ENCODE peak calls at places on chromosomes 4 and X, in eight cellular contexts. One of them, this sample, is unnamed.

GRCh38 chr4:76457885-76458284 is 22.9 kb downstream of the SHROOM3 start:
- DNase-seq in stimulated activated CD4-positive, alpha-beta T cell treated with anti-CD3 and anti-CD28 coated beads, Interleukin-12 subunit alpha, Interleukin-12 subunit beta, amount 100 ng/mL, for 24 hours: no peak
- DNase-seq in A549: no peak
- DNase-seq in activated T-helper 1 cell treated with Interleukin-2 at 50 U/mL for 16 hours: no peak
- DNase-seq in choroid plexus epithelial cell: peak
- DNase-seq in RCC 7860: peak
- DNase-seq in EL: no peak
- DNase-seq in esophagus muscularis mucosa: no peak
- DNase-seq in this sample: peak

GRCh38 chr4:122480023-122480422 is 23.5 kb upstream of the IL2 start:
- DNase-seq in A549: no peak
- DNase-seq in esophagus muscularis mucosa: no peak
- DNase-seq in stimulated activated CD4-positive, alpha-beta T cell treated with anti-CD3 and anti-CD28 coated beads, Interleukin-12 subunit alpha, Interleukin-12 subunit beta, amount 100 ng/mL, for 24 hours: no peak
- DNase-seq in activated T-helper 1 cell treated with Interleukin-2 at 50 U/mL for 16 hours: no peak
- DNase-seq in RCC 7860: peak
- DNase-seq in choroid plexus epithelial cell: peak
- DNase-seq in EL: peak
- DNase-seq in this sample: peak

GRCh38 chr4:164779811-164780216 is 25.9 kb downstream of the SMIM31 start:
- DNase-seq in stimulated activated CD4-positive, alpha-beta T cell treated with anti-CD3 and anti-CD28 coated beads, Interleukin-12 subunit alpha, Interleukin-12 subunit beta, amount 100 ng/mL, for 24 hours: no peak
- DNase-seq in esophagus muscularis mucosa: no peak
- DNase-seq in activated T-helper 1 cell treated with Interleukin-2 at 50 U/mL for 16 hours: no peak
- DNase-seq in choroid plexus epithelial cell: peak
- DNase-seq in A549: peak
- DNase-seq in EL: peak
- DNase-seq in RCC 7860: no peak
- DNase-seq in this sample: peak

GRCh38 chr4:165783626-165784025 is 89.4 kb upstream of the TLL1 start:
- DNase-seq in activated T-helper 1 cell treated with Interleukin-2 at 50 U/mL for 16 hours: no peak
- DNase-seq in esophagus muscularis mucosa: no peak
- DNase-seq in choroid plexus epithelial cell: no peak
- DNase-seq in A549: no peak
- DNase-seq in RCC 7860: no peak
- DNase-seq in EL: no peak
- DNase-seq in stimulated activated CD4-positive, alpha-beta T cell treated with anti-CD3 and anti-CD28 coated beads, Interleukin-12 subunit alpha, Interleukin-12 subunit beta, amount 100 ng/mL, for 24 hours: no peak
- DNase-seq in this sample: no peak

GRCh38 chr4:98710831-98711230 is 52.4 kb upstream of the TSPAN5 start:
- DNase-seq in activated T-helper 1 cell treated with Interleukin-2 at 50 U/mL for 16 hours: no peak
- DNase-seq in esophagus muscularis mucosa: no peak
- DNase-seq in stimulated activated CD4-positive, alpha-beta T cell treated with anti-CD3 and anti-CD28 coated beads, Interleukin-12 subunit alpha, Interleukin-12 subunit beta, amount 100 ng/mL, for 24 hours: no peak
- DNase-seq in RCC 7860: no peak
- DNase-seq in EL: peak
- DNase-seq in A549: no peak
- DNase-seq in choroid plexus epithelial cell: peak
- DNase-seq in this sample: no peak

GRCh38 chr4:166202991-166203390 is 330.0 kb downstream of the TLL1 start:
- DNase-seq in esophagus muscularis mucosa: no peak
- DNase-seq in A549: no peak
- DNase-seq in RCC 7860: no peak
- DNase-seq in stimulated activated CD4-positive, alpha-beta T cell treated with anti-CD3 and anti-CD28 coated beads, Interleukin-12 subunit alpha, Interleukin-12 subunit beta, amount 100 ng/mL, for 24 hours: no peak
- DNase-seq in activated T-helper 1 cell treated with Interleukin-2 at 50 U/mL for 16 hours: no peak
- DNase-seq in choroid plexus epithelial cell: no peak
- DNase-seq in EL: no peak
- DNase-seq in this sample: no peak

GRCh38 chrX:151697537-151697936 is 2.3 kb downstream of the PRRG3 start:
- DNase-seq in A549: no peak
- DNase-seq in activated T-helper 1 cell treated with Interleukin-2 at 50 U/mL for 16 hours: no peak
- DNase-seq in RCC 7860: no peak
- DNase-seq in EL: peak
- DNase-seq in choroid plexus epithelial cell: peak
- DNase-seq in stimulated activated CD4-positive, alpha-beta T cell treated with anti-CD3 and anti-CD28 coated beads, Interleukin-12 subunit alpha, Interleukin-12 subunit beta, amount 100 ng/mL, for 24 hours: no peak
- DNase-seq in esophagus muscularis mucosa: no peak
- DNase-seq in this sample: no peak

GRCh38 chr4:25863906-25864418 is 1.2 kb upstream of the SEL1L3 start:
- DNase-seq in RCC 7860: no peak
- DNase-seq in activated T-helper 1 cell treated with Interleukin-2 at 50 U/mL for 16 hours: no peak
- DNase-seq in stimulated activated CD4-positive, alpha-beta T cell treated with anti-CD3 and anti-CD28 coated beads, Interleukin-12 subunit alpha, Interleukin-12 subunit beta, amount 100 ng/mL, for 24 hours: no peak
- DNase-seq in esophagus muscularis mucosa: no peak
- DNase-seq in A549: no peak
- DNase-seq in choroid plexus epithelial cell: no peak
- DNase-seq in EL: no peak
- DNase-seq in this sample: no peak

GRCh38 chr4:153852501-153852900 is 63.6 kb upstream of the SFRP2 start:
- DNase-seq in EL: no peak
- DNase-seq in activated T-helper 1 cell treated with Interleukin-2 at 50 U/mL for 16 hours: no peak
- DNase-seq in choroid plexus epithelial cell: no peak
- DNase-seq in esophagus muscularis mucosa: no peak
- DNase-seq in RCC 7860: no peak
- DNase-seq in A549: no peak
- DNase-seq in stimulated activated CD4-positive, alpha-beta T cell treated with anti-CD3 and anti-CD28 coated beads, Interleukin-12 subunit alpha, Interleukin-12 subunit beta, amount 100 ng/mL, for 24 hours: no peak
- DNase-seq in this sample: no peak

GRCh38 chrX:72309297-72310071 is 3.8 kb upstream of the CITED1 start:
- DNase-seq in stimulated activated CD4-positive, alpha-beta T cell treated with anti-CD3 and anti-CD28 coated beads, Interleukin-12 subunit alpha, Interleukin-12 subunit beta, amount 100 ng/mL, for 24 hours: no peak
- DNase-seq in EL: no peak
- DNase-seq in RCC 7860: no peak
- DNase-seq in choroid plexus epithelial cell: no peak
- DNase-seq in esophagus muscularis mucosa: no peak
- DNase-seq in A549: no peak
- DNase-seq in activated T-helper 1 cell treated with Interleukin-2 at 50 U/mL for 16 hours: no peak
- DNase-seq in this sample: no peak

GRCh38 chrX:119226431-119226830 is 9.7 kb upstream of the PGRMC1 start:
- DNase-seq in esophagus muscularis mucosa: no peak
- DNase-seq in EL: no peak
- DNase-seq in RCC 7860: no peak
- DNase-seq in activated T-helper 1 cell treated with Interleukin-2 at 50 U/mL for 16 hours: no peak
- DNase-seq in choroid plexus epithelial cell: no peak
- DNase-seq in stimulated activated CD4-positive, alpha-beta T cell treated with anti-CD3 and anti-CD28 coated beads, Interleukin-12 subunit alpha, Interleukin-12 subunit beta, amount 100 ng/mL, for 24 hours: no peak
- DNase-seq in A549: no peak
- DNase-seq in this sample: no peak

GRCh38 chr4:107349266-107349665 is 313.2 kb upstream of the DKK2 start:
- DNase-seq in EL: peak
- DNase-seq in choroid plexus epithelial cell: peak
- DNase-seq in RCC 7860: no peak
- DNase-seq in activated T-helper 1 cell treated with Interleukin-2 at 50 U/mL for 16 hours: no peak
- DNase-seq in stimulated activated CD4-positive, alpha-beta T cell treated with anti-CD3 and anti-CD28 coated beads, Interleukin-12 subunit alpha, Interleukin-12 subunit beta, amount 100 ng/mL, for 24 hours: no peak
- DNase-seq in A549: no peak
- DNase-seq in esophagus muscularis mucosa: no peak
- DNase-seq in this sample: no peak

GRCh38 chr4:163649557-163650091 is 155.1 kb downstream of the TMA16 start:
- DNase-seq in RCC 7860: no peak
- DNase-seq in stimulated activated CD4-positive, alpha-beta T cell treated with anti-CD3 and anti-CD28 coated beads, Interleukin-12 subunit alpha, Interleukin-12 subunit beta, amount 100 ng/mL, for 24 hours: no peak
- DNase-seq in A549: no peak
- DNase-seq in esophagus muscularis mucosa: no peak
- DNase-seq in EL: no peak
- DNase-seq in activated T-helper 1 cell treated with Interleukin-2 at 50 U/mL for 16 hours: no peak
- DNase-seq in choroid plexus epithelial cell: no peak
- DNase-seq in this sample: no peak

GRCh38 chr4:154049457-154050181 is 260.7 kb upstream of the SFRP2 start:
- DNase-seq in A549: no peak
- DNase-seq in stimulated activated CD4-positive, alpha-beta T cell treated with anti-CD3 and anti-CD28 coated beads, Interleukin-12 subunit alpha, Interleukin-12 subunit beta, amount 100 ng/mL, for 24 hours: no peak
- DNase-seq in RCC 7860: no peak
- DNase-seq in esophagus muscularis mucosa: peak
- DNase-seq in activated T-helper 1 cell treated with Interleukin-2 at 50 U/mL for 16 hours: no peak
- DNase-seq in EL: no peak
- DNase-seq in choroid plexus epithelial cell: peak
- DNase-seq in this sample: no peak